ENCODE peak calls at places on chromosome X, in ten cellular contexts. One of them, this sample, is unnamed.
A peak's percentile ranks its signal among the peaks of the same experiment; 100 is the strongest.

GRCh38 chrX:40864972-40865371 is 129.6 kb upstream of the MED14 start:
- DNase-seq in effector CD4-positive, alpha-beta T cell: no peak
- DNase-seq in nephron progenitor cell: no peak
- DNase-seq in NCI-H748 treated with DMSO at 0.1 percent for 48 hours: no peak
- DNase-seq in posterior vena cava: no peak
- DNase-seq in smooth muscle cell of the brain vasculature: no peak
- DNase-seq in GM04503: peak; percentile 65
- DNase-seq in ACHN: no peak
- DNase-seq in NCI-H2029: no peak
- DNase-seq in mesendoderm: no peak
- DNase-seq in this sample: no peak

GRCh38 chrX:131763674-131764073 is 219.8 kb downstream of the OR13H1 start:
- DNase-seq in NCI-H2029: no peak
- DNase-seq in nephron progenitor cell: no peak
- DNase-seq in ACHN: no peak
- DNase-seq in smooth muscle cell of the brain vasculature: no peak
- DNase-seq in effector CD4-positive, alpha-beta T cell: peak; percentile 84
- DNase-seq in posterior vena cava: peak; percentile 89
- DNase-seq in GM04503: no peak
- DNase-seq in mesendoderm: peak; percentile 9
- DNase-seq in NCI-H748 treated with DMSO at 0.1 percent for 48 hours: no peak
- DNase-seq in this sample: no peak

GRCh38 chrX:93422693-93423092 is 250.7 kb downstream of the NAP1L3 start:
- DNase-seq in mesendoderm: peak; percentile 64
- DNase-seq in posterior vena cava: no peak
- DNase-seq in NCI-H2029: no peak
- DNase-seq in ACHN: peak; percentile 23
- DNase-seq in nephron progenitor cell: peak; percentile 30
- DNase-seq in smooth muscle cell of the brain vasculature: no peak
- DNase-seq in effector CD4-positive, alpha-beta T cell: no peak
- DNase-seq in GM04503: no peak
- DNase-seq in NCI-H748 treated with DMSO at 0.1 percent for 48 hours: no peak
- DNase-seq in this sample: no peak

GRCh38 chrX:101931104-101931493 is 728 bp downstream of the ZMAT1 start:
- DNase-seq in nephron progenitor cell: no peak
- DNase-seq in mesendoderm: no peak
- DNase-seq in ACHN: peak; percentile 33
- DNase-seq in NCI-H748 treated with DMSO at 0.1 percent for 48 hours: no peak
- DNase-seq in effector CD4-positive, alpha-beta T cell: no peak
- DNase-seq in posterior vena cava: no peak
- DNase-seq in GM04503: no peak
- DNase-seq in NCI-H2029: no peak
- DNase-seq in smooth muscle cell of the brain vasculature: no peak
- DNase-seq in this sample: no peak

GRCh38 chrX:28609917-28610613 is 22.8 kb downstream of the IL1RAPL1 start:
- DNase-seq in smooth muscle cell of the brain vasculature: no peak
- DNase-seq in ACHN: no peak
- DNase-seq in mesendoderm: no peak
- DNase-seq in GM04503: no peak
- DNase-seq in nephron progenitor cell: no peak
- DNase-seq in posterior vena cava: no peak
- DNase-seq in effector CD4-positive, alpha-beta T cell: no peak
- DNase-seq in NCI-H2029: no peak
- DNase-seq in NCI-H748 treated with DMSO at 0.1 percent for 48 hours: no peak
- DNase-seq in this sample: peak; percentile 2

GRCh38 chrX:15301924-15302323 is 13.5 kb downstream of the ASB11 start:
- DNase-seq in GM04503: no peak
- DNase-seq in NCI-H2029: peak; percentile 12
- DNase-seq in effector CD4-positive, alpha-beta T cell: no peak
- DNase-seq in posterior vena cava: no peak
- DNase-seq in NCI-H748 treated with DMSO at 0.1 percent for 48 hours: no peak
- DNase-seq in smooth muscle cell of the brain vasculature: no peak
- DNase-seq in nephron progenitor cell: no peak
- DNase-seq in mesendoderm: peak; percentile 0
- DNase-seq in ACHN: no peak
- DNase-seq in this sample: no peak

GRCh38 chrX:68369559-68369958 is 63.7 kb downstream of the OPHN1 start:
- DNase-seq in NCI-H2029: no peak
- DNase-seq in ACHN: peak; percentile 1
- DNase-seq in mesendoderm: no peak
- DNase-seq in NCI-H748 treated with DMSO at 0.1 percent for 48 hours: no peak
- DNase-seq in smooth muscle cell of the brain vasculature: no peak
- DNase-seq in effector CD4-positive, alpha-beta T cell: no peak
- DNase-seq in GM04503: no peak
- DNase-seq in posterior vena cava: no peak
- DNase-seq in nephron progenitor cell: no peak
- DNase-seq in this sample: no peak

GRCh38 chrX:110407910-110408545 is 49.4 kb downstream of the RTL9 start:
- DNase-seq in NCI-H2029: peak; percentile 8
- DNase-seq in effector CD4-positive, alpha-beta T cell: peak; percentile 57
- DNase-seq in mesendoderm: peak; percentile 66
- DNase-seq in nephron progenitor cell: peak; percentile 68
- DNase-seq in smooth muscle cell of the brain vasculature: no peak
- DNase-seq in ACHN: peak; percentile 53
- DNase-seq in GM04503: no peak
- DNase-seq in NCI-H748 treated with DMSO at 0.1 percent for 48 hours: peak; percentile 73
- DNase-seq in posterior vena cava: no peak
- DNase-seq in this sample: peak; percentile 14

GRCh38 chrX:47311857-47312774 is 58.3 kb upstream of the ZNF157 start:
- DNase-seq in GM04503: peak; percentile 11
- DNase-seq in NCI-H2029: no peak
- DNase-seq in ACHN: peak; percentile 38
- DNase-seq in smooth muscle cell of the brain vasculature: peak; percentile 20
- DNase-seq in nephron progenitor cell: peak; percentile 22
- DNase-seq in effector CD4-positive, alpha-beta T cell: peak; percentile 12
- DNase-seq in NCI-H748 treated with DMSO at 0.1 percent for 48 hours: no peak
- DNase-seq in mesendoderm: peak; percentile 79
- DNase-seq in posterior vena cava: no peak
- DNase-seq in this sample: no peak

GRCh38 chrX:20211261-20211786 is 55.4 kb downstream of the RPS6KA3 start:
- DNase-seq in mesendoderm: no peak
- DNase-seq in posterior vena cava: no peak
- DNase-seq in nephron progenitor cell: no peak
- DNase-seq in effector CD4-positive, alpha-beta T cell: no peak
- DNase-seq in NCI-H2029: no peak
- DNase-seq in NCI-H748 treated with DMSO at 0.1 percent for 48 hours: no peak
- DNase-seq in ACHN: no peak
- DNase-seq in GM04503: no peak
- DNase-seq in smooth muscle cell of the brain vasculature: no peak
- DNase-seq in this sample: no peak

GRCh38 chrX:103792916-103793540 is 16.4 kb downstream of the PLP1 start:
- DNase-seq in mesendoderm: no peak
- DNase-seq in nephron progenitor cell: no peak
- DNase-seq in ACHN: peak; percentile 39
- DNase-seq in smooth muscle cell of the brain vasculature: no peak
- DNase-seq in NCI-H2029: no peak
- DNase-seq in posterior vena cava: no peak
- DNase-seq in effector CD4-positive, alpha-beta T cell: no peak
- DNase-seq in GM04503: peak; percentile 34
- DNase-seq in NCI-H748 treated with DMSO at 0.1 percent for 48 hours: no peak
- DNase-seq in this sample: no peak

GRCh38 chrX:40883021-40883619 is 147.8 kb upstream of the MED14 start:
- DNase-seq in GM04503: no peak
- DNase-seq in smooth muscle cell of the brain vasculature: no peak
- DNase-seq in nephron progenitor cell: no peak
- DNase-seq in posterior vena cava: no peak
- DNase-seq in mesendoderm: no peak
- DNase-seq in NCI-H2029: no peak
- DNase-seq in effector CD4-positive, alpha-beta T cell: no peak
- DNase-seq in NCI-H748 treated with DMSO at 0.1 percent for 48 hours: no peak
- DNase-seq in ACHN: no peak
- DNase-seq in this sample: no peak

GRCh38 chrX:26918633-26919032 is 544.5 kb downstream of the PPP4R3C start:
- DNase-seq in GM04503: no peak
- DNase-seq in nephron progenitor cell: peak; percentile 8
- DNase-seq in posterior vena cava: no peak
- DNase-seq in effector CD4-positive, alpha-beta T cell: no peak
- DNase-seq in NCI-H748 treated with DMSO at 0.1 percent for 48 hours: no peak
- DNase-seq in ACHN: peak; percentile 29
- DNase-seq in smooth muscle cell of the brain vasculature: no peak
- DNase-seq in mesendoderm: peak; percentile 77
- DNase-seq in NCI-H2029: no peak
- DNase-seq in this sample: no peak

GRCh38 chrX:135330709-135331108 is 21.4 kb downstream of the ETDC start:
- DNase-seq in posterior vena cava: no peak
- DNase-seq in GM04503: no peak
- DNase-seq in smooth muscle cell of the brain vasculature: no peak
- DNase-seq in ACHN: no peak
- DNase-seq in nephron progenitor cell: no peak
- DNase-seq in effector CD4-positive, alpha-beta T cell: no peak
- DNase-seq in NCI-H748 treated with DMSO at 0.1 percent for 48 hours: no peak
- DNase-seq in mesendoderm: no peak
- DNase-seq in NCI-H2029: no peak
- DNase-seq in this sample: no peak

GRCh38 chrX:64427281-64427680 is 32.0 kb upstream of the MTMR8 start:
- DNase-seq in NCI-H748 treated with DMSO at 0.1 percent for 48 hours: no peak
- DNase-seq in effector CD4-positive, alpha-beta T cell: no peak
- DNase-seq in NCI-H2029: no peak
- DNase-seq in nephron progenitor cell: no peak
- DNase-seq in GM04503: no peak
- DNase-seq in smooth muscle cell of the brain vasculature: no peak
- DNase-seq in mesendoderm: no peak
- DNase-seq in ACHN: no peak
- DNase-seq in posterior vena cava: no peak
- DNase-seq in this sample: no peak

GRCh38 chrX:68985135-68985725 is 156.4 kb downstream of the EFNB1 start:
- DNase-seq in ACHN: no peak
- DNase-seq in posterior vena cava: no peak
- DNase-seq in NCI-H748 treated with DMSO at 0.1 percent for 48 hours: no peak
- DNase-seq in nephron progenitor cell: peak; percentile 16
- DNase-seq in smooth muscle cell of the brain vasculature: no peak
- DNase-seq in NCI-H2029: no peak
- DNase-seq in GM04503: no peak
- DNase-seq in effector CD4-positive, alpha-beta T cell: no peak
- DNase-seq in mesendoderm: peak; percentile 21
- DNase-seq in this sample: no peak

GRCh38 chrX:16712825-16713155 is 321 bp upstream of the CTPS2 start:
- DNase-seq in NCI-H748 treated with DMSO at 0.1 percent for 48 hours: no peak
- DNase-seq in posterior vena cava: no peak
- DNase-seq in nephron progenitor cell: no peak
- DNase-seq in effector CD4-positive, alpha-beta T cell: no peak
- DNase-seq in mesendoderm: peak; percentile 47
- DNase-seq in NCI-H2029: no peak
- DNase-seq in GM04503: no peak
- DNase-seq in smooth muscle cell of the brain vasculature: no peak
- DNase-seq in ACHN: no peak
- DNase-seq in this sample: no peak

GRCh38 chrX:71579990-71580380 is 1.7 kb downstream of the GCNA start:
- DNase-seq in GM04503: no peak
- DNase-seq in effector CD4-positive, alpha-beta T cell: no peak
- DNase-seq in mesendoderm: no peak
- DNase-seq in posterior vena cava: no peak
- DNase-seq in NCI-H2029: no peak
- DNase-seq in ACHN: no peak
- DNase-seq in nephron progenitor cell: no peak
- DNase-seq in smooth muscle cell of the brain vasculature: no peak
- DNase-seq in NCI-H748 treated with DMSO at 0.1 percent for 48 hours: no peak
- DNase-seq in this sample: no peak

GRCh38 chrX:27597506-27597905 is 7.4 kb downstream of the DCAF8L2 start:
- DNase-seq in posterior vena cava: no peak
- DNase-seq in NCI-H2029: no peak
- DNase-seq in ACHN: no peak
- DNase-seq in smooth muscle cell of the brain vasculature: no peak
- DNase-seq in GM04503: no peak
- DNase-seq in nephron progenitor cell: no peak
- DNase-seq in mesendoderm: no peak
- DNase-seq in NCI-H748 treated with DMSO at 0.1 percent for 48 hours: no peak
- DNase-seq in effector CD4-positive, alpha-beta T cell: no peak
- DNase-seq in this sample: no peak

GRCh38 chrX:111047575-111047974 is 48.4 kb upstream of the PAK3 start:
- DNase-seq in NCI-H2029: no peak
- DNase-seq in NCI-H748 treated with DMSO at 0.1 percent for 48 hours: no peak
- DNase-seq in ACHN: no peak
- DNase-seq in mesendoderm: no peak
- DNase-seq in posterior vena cava: no peak
- DNase-seq in GM04503: no peak
- DNase-seq in nephron progenitor cell: no peak
- DNase-seq in effector CD4-positive, alpha-beta T cell: no peak
- DNase-seq in smooth muscle cell of the brain vasculature: no peak
- DNase-seq in this sample: no peak

GRCh38 chrX:13778916-13779315 is 38.0 kb downstream of the GPM6B start:
- DNase-seq in posterior vena cava: no peak
- DNase-seq in ACHN: no peak
- DNase-seq in GM04503: no peak
- DNase-seq in mesendoderm: peak; percentile 73
- DNase-seq in NCI-H748 treated with DMSO at 0.1 percent for 48 hours: no peak
- DNase-seq in effector CD4-positive, alpha-beta T cell: no peak
- DNase-seq in smooth muscle cell of the brain vasculature: no peak
- DNase-seq in NCI-H2029: no peak
- DNase-seq in nephron progenitor cell: no peak
- DNase-seq in this sample: no peak

GRCh38 chrX:154596290-154596929 is 11.5 kb downstream of the CTAG1A start:
- DNase-seq in smooth muscle cell of the brain vasculature: no peak
- DNase-seq in GM04503: peak; percentile 60
- DNase-seq in NCI-H2029: no peak
- DNase-seq in nephron progenitor cell: peak; percentile 10
- DNase-seq in posterior vena cava: peak; percentile 54
- DNase-seq in effector CD4-positive, alpha-beta T cell: no peak
- DNase-seq in NCI-H748 treated with DMSO at 0.1 percent for 48 hours: no peak
- DNase-seq in ACHN: peak; percentile 54
- DNase-seq in mesendoderm: peak; percentile 98
- DNase-seq in this sample: no peak

GRCh38 chrX:9882669-9883446 is 84.3 kb upstream of the CLDN34 start:
- DNase-seq in NCI-H2029: no peak
- DNase-seq in smooth muscle cell of the brain vasculature: no peak
- DNase-seq in effector CD4-positive, alpha-beta T cell: no peak
- DNase-seq in mesendoderm: peak; percentile 53
- DNase-seq in ACHN: no peak
- DNase-seq in nephron progenitor cell: no peak
- DNase-seq in posterior vena cava: no peak
- DNase-seq in NCI-H748 treated with DMSO at 0.1 percent for 48 hours: no peak
- DNase-seq in GM04503: no peak
- DNase-seq in this sample: no peak

GRCh38 chrX:54492340-54492739 is 3.7 kb downstream of the FGD1 start:
- DNase-seq in nephron progenitor cell: no peak
- DNase-seq in effector CD4-positive, alpha-beta T cell: no peak
- DNase-seq in NCI-H2029: no peak
- DNase-seq in GM04503: no peak
- DNase-seq in ACHN: peak; percentile 28
- DNase-seq in mesendoderm: no peak
- DNase-seq in NCI-H748 treated with DMSO at 0.1 percent for 48 hours: no peak
- DNase-seq in smooth muscle cell of the brain vasculature: no peak
- DNase-seq in posterior vena cava: peak; percentile 91
- DNase-seq in this sample: no peak

GRCh38 chrX:120790118-120790517 is 85.5 kb downstream of the CT47B1 start:
- DNase-seq in GM04503: peak; percentile 29
- DNase-seq in mesendoderm: peak; percentile 63
- DNase-seq in ACHN: peak; percentile 51
- DNase-seq in smooth muscle cell of the brain vasculature: peak; percentile 66
- DNase-seq in nephron progenitor cell: peak; percentile 23
- DNase-seq in posterior vena cava: no peak
- DNase-seq in effector CD4-positive, alpha-beta T cell: no peak
- DNase-seq in NCI-H2029: peak; percentile 28
- DNase-seq in NCI-H748 treated with DMSO at 0.1 percent for 48 hours: peak; percentile 26
- DNase-seq in this sample: peak; percentile 39

GRCh38 chrX:40303256-40304077 is 205.7 kb upstream of the BCOR start:
- DNase-seq in NCI-H2029: no peak
- DNase-seq in posterior vena cava: no peak
- DNase-seq in mesendoderm: no peak
- DNase-seq in smooth muscle cell of the brain vasculature: no peak
- DNase-seq in ACHN: no peak
- DNase-seq in nephron progenitor cell: no peak
- DNase-seq in effector CD4-positive, alpha-beta T cell: no peak
- DNase-seq in NCI-H748 treated with DMSO at 0.1 percent for 48 hours: no peak
- DNase-seq in GM04503: no peak
- DNase-seq in this sample: no peak

GRCh38 chrX:124524852-124525251 is 178.5 kb downstream of the SH2D1A start:
- DNase-seq in GM04503: no peak
- DNase-seq in nephron progenitor cell: no peak
- DNase-seq in NCI-H2029: no peak
- DNase-seq in ACHN: no peak
- DNase-seq in smooth muscle cell of the brain vasculature: no peak
- DNase-seq in effector CD4-positive, alpha-beta T cell: no peak
- DNase-seq in NCI-H748 treated with DMSO at 0.1 percent for 48 hours: no peak
- DNase-seq in posterior vena cava: no peak
- DNase-seq in mesendoderm: no peak
- DNase-seq in this sample: no peak

GRCh38 chrX:129144172-129145038 is 378.9 kb downstream of the SMARCA1 start:
- DNase-seq in mesendoderm: no peak
- DNase-seq in NCI-H2029: no peak
- DNase-seq in posterior vena cava: no peak
- DNase-seq in effector CD4-positive, alpha-beta T cell: no peak
- DNase-seq in NCI-H748 treated with DMSO at 0.1 percent for 48 hours: no peak
- DNase-seq in ACHN: no peak
- DNase-seq in nephron progenitor cell: no peak
- DNase-seq in GM04503: no peak
- DNase-seq in smooth muscle cell of the brain vasculature: no peak
- DNase-seq in this sample: no peak

This sample was measured in COR-L47.